ENCODE peak calls at places on chromosomes 2 and 18, in five cellular contexts. F, Y, A, M and W are unnamed samples.

GRCh38 chr2:150486539-150487484 is 655 bp downstream of the RND3 start:
- DNase-seq in M (no peak), Y (no peak), A (no peak), F (peak), W (no peak)

GRCh38 chr2:26346454-26347053 is at the start of gene ADGRF3:
- DNase-seq in F (peak), A (peak), M (no peak), Y (peak), W (no peak)

GRCh38 chr2:8551622-8552074 is 130.2 kb upstream of the ID2 start:
- DNase-seq in M (no peak), F (no peak), Y (no peak), A (no peak), W (no peak)

GRCh38 chr2:101106453-101107181 is 44.6 kb downstream of the TBC1D8 start:
- DNase-seq in A (no peak), F (no peak), Y (no peak), M (no peak), W (no peak)

GRCh38 chr2:128585706-128586105 is 267.0 kb upstream of the HS6ST1 start:
- DNase-seq in Y (no peak), F (no peak), A (no peak), M (no peak), W (no peak)

GRCh38 chr2:23632831-23633395 is 247.9 kb downstream of the KLHL29 start:
- DNase-seq in M (no peak), A (no peak), F (no peak), Y (no peak), W (no peak)

GRCh38 chr2:224145751-224146355 is 106.8 kb upstream of the SERPINE2 start:
- DNase-seq in F (no peak), M (peak), A (no peak), Y (peak), W (no peak)

GRCh38 chr2:64049633-64050220 is 30.5 kb upstream of the VPS54 start:
- DNase-seq in M (peak), A (peak), F (peak), Y (peak), W (peak)

GRCh38 chr2:241884951-241885700 is 15.6 kb downstream of the RTP5 start:
- DNase-seq in F (no peak), M (no peak), Y (no peak), A (no peak), W (no peak)

GRCh38 chr2:122514451-122514996 is 759.1 kb downstream of the TSN start:
- DNase-seq in M (no peak), A (no peak), F (no peak), Y (no peak), W (no peak)

GRCh38 chr18:39939209-39939608 is 2015.8 kb upstream of the PIK3C3 start:
- DNase-seq in Y (no peak), F (no peak), A (no peak), M (no peak), W (no peak)

GRCh38 chr18:46542545-46542944 is 114.5 kb downstream of the LOXHD1 start:
- DNase-seq in A (no peak), F (no peak), M (peak), Y (no peak), W (no peak)

GRCh38 chr2:28633739-28634138 is 117.9 kb upstream of the PPP1CB start:
- DNase-seq in M (peak), A (no peak), Y (peak), F (no peak), W (no peak)

GRCh38 chr2:235639387-235639786 is 145.5 kb downstream of the AGAP1 start:
- DNase-seq in Y (peak), A (no peak), F (peak), M (no peak), W (no peak)

GRCh38 chr2:165766326-165766927 is 27.6 kb downstream of the GALNT3 start:
- DNase-seq in A (no peak), M (no peak), Y (no peak), F (no peak), W (no peak)

GRCh38 chr2:45652090-45653050 is 895 bp downstream of the PRKCE start:
- DNase-seq in M (no peak), F (peak), Y (no peak), A (no peak), W (peak)

GRCh38 chr2:192876698-192877097 is 682.0 kb upstream of the TMEFF2 start:
- DNase-seq in Y (no peak), M (no peak), F (no peak), A (no peak), W (no peak)

GRCh38 chr18:48203961-48204666 is 205.1 kb downstream of the ZBTB7C start:
- DNase-seq in F (no peak), M (no peak), Y (no peak), A (no peak), W (no peak)

GRCh38 chr2:212939777-212940531 is 211.5 kb downstream of the IKZF2 start:
- DNase-seq in A (no peak), Y (no peak), F (no peak), M (no peak), W (no peak)

GRCh38 chr2:182522930-182523541 is 96.2 kb upstream of the PDE1A start:
- DNase-seq in A (no peak), F (no peak), Y (no peak), M (no peak), W (no peak)

GRCh38 chr2:237868631-237869356 is 9.4 kb downstream of the RAMP1 start:
- DNase-seq in F (no peak), Y (no peak), A (no peak), M (no peak), W (no peak)

GRCh38 chr2:227772932-227773331 is 27.2 kb downstream of the SCYGR8 start:
- DNase-seq in A (no peak), Y (no peak), F (no peak), M (no peak), W (no peak)

GRCh38 chr2:239002960-239003932 is 155.4 kb downstream of the TWIST2 start:
- DNase-seq in A (no peak), Y (no peak), M (no peak), F (no peak), W (no peak)

GRCh38 chr2:182761903-182762302 is 45.8 kb downstream of the DNAJC10 start:
- DNase-seq in F (no peak), Y (no peak), M (no peak), A (no peak), W (no peak)